ENCODE peak calls at places on chromosome 1, in five cellular contexts. One of them, this sample, is unnamed.

GRCh38 chr1:234727018-234727757 is 117.2 kb upstream of the IRF2BP2 start:
- DNase-seq in AG04449: no peak
- DNase-seq in left ventricle myocardium inferior: no peak
- DNase-seq in AG10803: no peak
- DNase-seq in foreskin fibroblast: no peak
- DNase-seq in this sample: peak

GRCh38 chr1:110067957-110068645 is 2.4 kb downstream of the ALX3 start:
- DNase-seq in AG04449: no peak
- DNase-seq in left ventricle myocardium inferior: no peak
- DNase-seq in AG10803: no peak
- DNase-seq in foreskin fibroblast: no peak
- DNase-seq in this sample: peak

GRCh38 chr1:240073097-240073496 is 18.6 kb upstream of the FMN2 start:
- DNase-seq in AG04449: no peak
- DNase-seq in left ventricle myocardium inferior: no peak
- DNase-seq in AG10803: peak
- DNase-seq in foreskin fibroblast: no peak
- DNase-seq in this sample: no peak

GRCh38 chr1:248918126-248918525 is 12.1 kb downstream of the PGBD2 start:
- DNase-seq in AG04449: no peak
- DNase-seq in left ventricle myocardium inferior: no peak
- DNase-seq in AG10803: peak
- DNase-seq in foreskin fibroblast: no peak
- DNase-seq in this sample: no peak

GRCh38 chr1:22164841-22165808 is 22.2 kb upstream of the WNT4 start:
- DNase-seq in AG04449: no peak
- DNase-seq in left ventricle myocardium inferior: no peak
- DNase-seq in AG10803: no peak
- DNase-seq in foreskin fibroblast: no peak
- DNase-seq in this sample: no peak

GRCh38 chr1:19370453-19371170 is 58.5 kb downstream of the SLC66A1 start:
- DNase-seq in AG04449: no peak
- DNase-seq in left ventricle myocardium inferior: no peak
- DNase-seq in AG10803: no peak
- DNase-seq in foreskin fibroblast: no peak
- DNase-seq in this sample: no peak

GRCh38 chr1:179144621-179145020 is 62.8 kb downstream of the TOR3A start:
- DNase-seq in AG04449: no peak
- DNase-seq in left ventricle myocardium inferior: no peak
- DNase-seq in AG10803: no peak
- DNase-seq in foreskin fibroblast: no peak
- DNase-seq in this sample: no peak

GRCh38 chr1:154863702-154864174 is 6.3 kb downstream of the KCNN3 start:
- DNase-seq in AG04449: no peak
- DNase-seq in left ventricle myocardium inferior: no peak
- DNase-seq in AG10803: peak
- DNase-seq in foreskin fibroblast: peak
- DNase-seq in this sample: peak

GRCh38 chr1:33164120-33164519 is 17.7 kb downstream of the TRIM62 start:
- DNase-seq in AG04449: no peak
- DNase-seq in left ventricle myocardium inferior: no peak
- DNase-seq in AG10803: no peak
- DNase-seq in foreskin fibroblast: no peak
- DNase-seq in this sample: no peak

GRCh38 chr1:53826367-53826766 is 11.7 kb downstream of the NDC1 start:
- DNase-seq in AG04449: no peak
- DNase-seq in left ventricle myocardium inferior: no peak
- DNase-seq in AG10803: peak
- DNase-seq in foreskin fibroblast: peak
- DNase-seq in this sample: no peak

GRCh38 chr1:184945678-184946412 is 28.5 kb downstream of the NIBAN1 start:
- DNase-seq in AG04449: no peak
- DNase-seq in left ventricle myocardium inferior: no peak
- DNase-seq in AG10803: peak
- DNase-seq in foreskin fibroblast: peak
- DNase-seq in this sample: peak

GRCh38 chr1:47521034-47521871 is 83.4 kb downstream of the FOXD2 start:
- DNase-seq in AG04449: no peak
- DNase-seq in left ventricle myocardium inferior: no peak
- DNase-seq in AG10803: no peak
- DNase-seq in foreskin fibroblast: no peak
- DNase-seq in this sample: no peak

GRCh38 chr1:99681583-99681982 is 35.7 kb downstream of the PALMD start:
- DNase-seq in AG04449: no peak
- DNase-seq in left ventricle myocardium inferior: no peak
- DNase-seq in AG10803: no peak
- DNase-seq in foreskin fibroblast: no peak
- DNase-seq in this sample: no peak
- TF ChIP-seq CTCF in AG04449: no peak
- TF ChIP-seq CTCF in left ventricle myocardium inferior: no peak
- TF ChIP-seq CTCF in AG10803: no peak
- TF ChIP-seq CTCF in foreskin fibroblast: no peak
- TF ChIP-seq CTCF in this sample: peak

GRCh38 chr1:60898413-60898812 is 183.9 kb upstream of the NFIA start:
- DNase-seq in AG04449: no peak
- DNase-seq in left ventricle myocardium inferior: no peak
- DNase-seq in AG10803: no peak
- DNase-seq in foreskin fibroblast: no peak
- DNase-seq in this sample: no peak

GRCh38 chr1:60898987-60899386 is 183.4 kb upstream of the NFIA start:
- DNase-seq in AG04449: no peak
- DNase-seq in left ventricle myocardium inferior: no peak
- DNase-seq in AG10803: no peak
- DNase-seq in foreskin fibroblast: no peak
- DNase-seq in this sample: no peak

GRCh38 chr1:60897003-60897402 is 185.4 kb upstream of the NFIA start:
- DNase-seq in AG04449: no peak
- DNase-seq in left ventricle myocardium inferior: peak
- DNase-seq in AG10803: no peak
- DNase-seq in foreskin fibroblast: no peak
- DNase-seq in this sample: no peak

GRCh38 chr1:60895167-60896124 is 186.9 kb upstream of the NFIA start:
- DNase-seq in AG04449: no peak
- DNase-seq in left ventricle myocardium inferior: no peak
- DNase-seq in AG10803: no peak
- DNase-seq in foreskin fibroblast: no peak
- DNase-seq in this sample: no peak

DNA sequence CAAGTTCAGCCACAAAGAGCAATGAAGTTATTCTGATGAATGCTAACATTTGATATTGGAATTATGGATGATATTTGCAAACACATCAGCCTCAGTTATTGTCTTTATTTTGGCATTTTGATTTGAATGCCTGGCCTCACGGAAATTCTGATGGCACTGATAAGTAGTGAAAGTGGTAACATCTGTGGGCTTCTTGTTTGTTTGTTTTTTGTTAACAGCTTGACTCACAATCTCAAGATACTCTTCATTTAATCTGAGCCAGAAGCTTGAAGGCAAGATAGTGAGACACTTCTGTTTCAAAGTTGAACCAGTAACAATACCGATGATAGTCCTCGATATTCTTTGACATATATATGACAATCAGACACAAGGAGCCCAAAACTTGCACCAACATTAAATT is 182.9 kb upstream of the NFIA start:
- DNase-seq in AG04449: no peak
- DNase-seq in left ventricle myocardium inferior: no peak
- DNase-seq in AG10803: no peak
- DNase-seq in foreskin fibroblast: no peak
- DNase-seq in this sample: no peak
- TF ChIP-seq CTCF in AG04449: no peak
- TF ChIP-seq CTCF in left ventricle myocardium inferior: no peak
- TF ChIP-seq CTCF in AG10803: no peak
- TF ChIP-seq CTCF in foreskin fibroblast: no peak
- TF ChIP-seq CTCF in this sample: no peak

GRCh38 chr1:89332461-89332860 is 31.4 kb upstream of the GBP6 start:
- DNase-seq in AG04449: no peak
- DNase-seq in left ventricle myocardium inferior: no peak
- DNase-seq in AG10803: no peak
- DNase-seq in foreskin fibroblast: no peak
- DNase-seq in this sample: no peak

GRCh38 chr1:89335486-89335885 is 28.4 kb upstream of the GBP6 start:
- DNase-seq in AG04449: no peak
- DNase-seq in left ventricle myocardium inferior: no peak
- DNase-seq in AG10803: no peak
- DNase-seq in foreskin fibroblast: no peak
- DNase-seq in this sample: no peak

DNA sequence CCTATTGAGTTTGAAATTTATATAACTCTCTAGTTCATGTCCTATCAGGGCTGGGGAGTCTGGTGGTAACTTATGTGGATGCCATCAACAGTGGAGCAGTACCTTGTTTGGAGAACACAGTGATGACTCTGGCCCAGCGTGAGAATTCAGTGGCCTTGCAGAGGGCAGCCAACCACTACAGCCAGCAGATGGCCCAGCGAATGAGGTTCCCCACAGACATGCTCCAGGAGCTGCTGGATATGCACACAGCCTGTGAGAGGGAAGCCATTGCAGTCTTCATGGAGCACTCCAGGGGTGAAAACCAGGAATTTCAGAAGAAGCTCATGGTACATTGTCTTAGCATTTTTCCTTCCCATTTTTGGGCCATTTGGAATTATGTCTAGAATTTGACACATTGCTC is 32.0 kb upstream of the GBP6 start:
- DNase-seq in AG04449: no peak
- DNase-seq in left ventricle myocardium inferior: no peak
- DNase-seq in AG10803: no peak
- DNase-seq in foreskin fibroblast: no peak
- DNase-seq in this sample: no peak
- TF ChIP-seq CTCF in AG04449: no peak
- TF ChIP-seq CTCF in left ventricle myocardium inferior: no peak
- TF ChIP-seq CTCF in AG10803: no peak
- TF ChIP-seq CTCF in foreskin fibroblast: no peak
- TF ChIP-seq CTCF in this sample: no peak

DNA sequence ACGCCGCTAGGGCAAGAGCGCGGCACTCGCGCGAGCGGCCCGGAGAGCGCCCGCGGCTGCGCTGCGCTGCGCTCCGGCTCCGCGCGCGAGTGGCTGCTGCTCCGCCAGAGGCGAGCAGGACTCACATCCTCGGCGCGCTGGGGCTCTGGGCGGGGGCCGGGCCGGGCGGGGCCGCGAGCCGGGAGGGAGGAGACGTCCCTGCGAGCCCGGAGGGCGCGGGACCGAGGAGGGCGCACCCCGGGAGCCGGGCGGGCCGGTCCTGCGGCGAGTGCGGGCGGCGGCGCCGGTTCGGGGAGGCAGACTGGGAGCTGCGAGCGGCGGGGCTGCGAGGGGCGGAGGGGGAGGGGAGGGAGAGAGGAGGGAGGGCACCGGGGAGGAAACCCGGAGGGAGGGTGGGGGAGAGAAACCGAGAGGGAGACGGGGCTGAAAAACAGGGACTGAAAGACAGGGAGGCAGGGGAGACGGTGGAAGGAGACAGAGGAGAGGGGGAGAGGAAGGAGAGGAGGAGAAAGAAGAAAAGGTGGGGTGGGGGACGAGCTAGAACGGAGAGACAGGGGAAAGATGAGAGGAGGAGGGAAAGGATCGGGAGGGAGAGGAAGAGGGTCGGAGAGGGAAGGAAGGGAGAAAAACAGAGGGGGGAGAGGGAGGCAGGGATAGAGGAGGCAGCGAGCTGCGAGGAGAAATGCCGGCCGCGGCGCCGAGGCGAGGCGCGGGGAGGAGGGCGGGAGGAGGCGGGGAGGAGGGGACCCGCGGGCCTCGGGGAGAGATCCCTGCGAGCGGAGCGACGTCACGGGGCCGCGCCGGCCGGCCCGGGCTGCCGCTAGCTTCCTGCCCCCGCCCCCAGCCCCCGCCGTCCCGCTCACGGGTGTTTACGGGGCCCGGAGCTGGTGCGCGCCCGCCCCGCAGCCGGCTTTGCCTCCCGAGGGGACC is at the start of gene CAMK2N1:
- DNase-seq in AG04449: no peak
- DNase-seq in left ventricle myocardium inferior: peak
- DNase-seq in AG10803: peak
- DNase-seq in foreskin fibroblast: peak
- DNase-seq in this sample: peak
- TF ChIP-seq CTCF in AG04449: no peak
- TF ChIP-seq CTCF in left ventricle myocardium inferior: no peak
- TF ChIP-seq CTCF in AG10803: no peak
- TF ChIP-seq CTCF in foreskin fibroblast: no peak
- TF ChIP-seq CTCF in this sample: no peak

DNA sequence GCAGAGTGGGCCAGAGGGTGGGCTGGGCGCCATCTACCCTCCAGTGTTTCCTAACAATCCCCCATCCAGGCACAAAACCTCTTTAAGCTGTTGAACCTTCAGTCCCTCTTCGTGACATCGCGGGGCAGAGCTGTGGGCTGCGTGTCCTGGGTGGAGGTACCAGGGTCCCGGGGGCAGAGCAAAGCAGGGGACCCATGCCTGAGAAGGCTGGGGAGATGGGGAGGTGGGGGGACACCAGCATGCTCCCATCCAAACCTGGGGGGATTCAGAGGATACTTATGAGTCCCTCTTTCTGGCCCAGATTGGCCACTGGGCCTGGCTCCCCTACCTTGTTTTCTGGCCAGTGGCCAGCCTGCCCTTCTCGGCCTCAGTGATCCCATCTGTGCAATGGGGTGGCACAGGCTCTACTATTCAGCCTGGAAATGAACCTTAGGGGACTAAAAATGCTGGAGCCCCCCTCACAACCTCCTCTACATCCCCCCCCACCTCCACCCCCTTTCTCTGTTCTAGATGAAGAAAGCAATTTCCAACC is 10.4 kb upstream of the CLCNKB start:
- DNase-seq in AG04449: no peak
- DNase-seq in left ventricle myocardium inferior: no peak
- DNase-seq in AG10803: no peak
- DNase-seq in foreskin fibroblast: no peak
- DNase-seq in this sample: no peak
- TF ChIP-seq CTCF in AG04449: no peak
- TF ChIP-seq CTCF in left ventricle myocardium inferior: no peak
- TF ChIP-seq CTCF in AG10803: no peak
- TF ChIP-seq CTCF in foreskin fibroblast: no peak
- TF ChIP-seq CTCF in this sample: no peak